ENCODE peak calls at places on chromosomes 2 and 18, in four cellular contexts. I is GM12878, P is K562, N is HL-60. L is an unnamed sample.

GRCh38 chr2:227460833-227461232 is 11.1 kb upstream of the AGFG1 start:
- DNase-seq in P (no peak), N (no peak), I (no peak), L (no peak)

GRCh38 chr18:50111398-50111797 is 83.5 kb downstream of the MYO5B start:
- DNase-seq in P (no peak), N (no peak), I (no peak), L (no peak)

GRCh38 chr2:44979581-44979980 is 29.7 kb downstream of the SIX2 start:
- DNase-seq in P (no peak), N (no peak), I (no peak), L (no peak)

GRCh38 chr2:239947361-239948045 is 77.6 kb downstream of the NDUFA10 start:
- DNase-seq in P (no peak), N (no peak), I (no peak), L (no peak)

GRCh38 chr18:23209031-23209430 is 73.7 kb downstream of the CABLES1 start:
- DNase-seq in I (no peak), P (no peak), N (no peak), L (no peak)

GRCh38 chr2:231241755-231242507 is 43.5 kb downstream of the ARMC9 start:
- DNase-seq in P (no peak), N (peak), I (no peak), L (no peak)

GRCh38 chr18:2655954-2656236 is 369 bp downstream of the SMCHD1 start:
- DNase-seq in N (no peak), P (peak), I (no peak), L (no peak)

GRCh38 chr2:74179063-74179865 is 585 bp upstream of the MOB1A start:
- DNase-seq in N (no peak), I (no peak), P (peak), L (no peak)

GRCh38 chr2:150517951-150518680 is 30.6 kb upstream of the RND3 start:
- DNase-seq in I (no peak), N (no peak), P (no peak), L (no peak)

GRCh38 chr2:238404406-238405216 is 22.1 kb upstream of the ASB1 start:
- DNase-seq in I (no peak), N (no peak), P (no peak), L (no peak)

GRCh38 chr18:80157708-80158343 is 48.8 kb downstream of the ADNP2 start:
- DNase-seq in P (peak), N (peak), I (peak), L (no peak)

GRCh38 chr18:63111549-63112402 is 207.8 kb downstream of the BCL2 start:
- DNase-seq in N (peak), I (no peak), P (no peak), L (no peak)

GRCh38 chr2:174492963-174493431 is 6.2 kb upstream of the GPR155 start:
- DNase-seq in N (peak), P (no peak), I (peak), L (peak)

GRCh38 chr2:210475726-210476125 is 833 bp downstream of the LANCL1 start:
- DNase-seq in I (no peak), N (no peak), P (no peak), L (no peak)

GRCh38 chr18:40662898-40663437 is 1292.1 kb upstream of the PIK3C3 start:
- DNase-seq in N (no peak), I (no peak), P (no peak), L (no peak)

GRCh38 chr18:11224166-11224565 is 74.8 kb upstream of the PIEZO2 start:
- DNase-seq in I (no peak), N (no peak), P (no peak), L (no peak)

GRCh38 chr18:2625217-2625616 is 30.3 kb upstream of the SMCHD1 start:
- DNase-seq in P (no peak), I (no peak), N (no peak), L (no peak)

GRCh38 chr2:237590272-237591020 is at the start of gene RAB17:
- DNase-seq in P (no peak), N (no peak), I (no peak), L (no peak)

GRCh38 chr2:179107179-179107541 is 57.2 kb upstream of the CCDC141 start:
- DNase-seq in P (no peak), N (no peak), I (no peak), L (no peak)

GRCh38 chr2:237874585-237875161 is 15.2 kb downstream of the RAMP1 start:
- DNase-seq in N (no peak), P (no peak), I (no peak), L (no peak)

GRCh38 chr2:28545590-28546195 is 49.8 kb downstream of the PLB1 start:
- DNase-seq in I (no peak), P (no peak), N (no peak), L (no peak)

GRCh38 chr2:127420039-127420864 is 2.0 kb downstream of the PROC start:
- DNase-seq in P (no peak), I (no peak), N (no peak), L (no peak)

GRCh38 chr2:16682431-16683130 is 16.9 kb upstream of the CYRIA start:
- DNase-seq in P (no peak), I (no peak), N (no peak), L (no peak)

GRCh38 chr2:197198890-197199289 is 111.7 kb downstream of the ANKRD44 start:
- DNase-seq in P (peak), N (peak), I (peak), L (peak)

GRCh38 chr2:69021027-69021426 is 8.0 kb downstream of the ANTXR1 start:
- DNase-seq in N (no peak), P (no peak), I (no peak), L (no peak)

GRCh38 chr2:42925742-42926437 is 133.5 kb upstream of the HAAO start:
- DNase-seq in P (no peak), I (no peak), N (no peak), L (no peak)

GRCh38 chr2:217993817-217994459 is 8.9 kb downstream of the TNS1 start:
- DNase-seq in N (peak), I (no peak), P (peak), L (peak)

GRCh38 chr2:19901201-19901457 is 654 bp downstream of the TTC32 start:
- DNase-seq in N (no peak), I (no peak), P (no peak), L (no peak)

DNA sequence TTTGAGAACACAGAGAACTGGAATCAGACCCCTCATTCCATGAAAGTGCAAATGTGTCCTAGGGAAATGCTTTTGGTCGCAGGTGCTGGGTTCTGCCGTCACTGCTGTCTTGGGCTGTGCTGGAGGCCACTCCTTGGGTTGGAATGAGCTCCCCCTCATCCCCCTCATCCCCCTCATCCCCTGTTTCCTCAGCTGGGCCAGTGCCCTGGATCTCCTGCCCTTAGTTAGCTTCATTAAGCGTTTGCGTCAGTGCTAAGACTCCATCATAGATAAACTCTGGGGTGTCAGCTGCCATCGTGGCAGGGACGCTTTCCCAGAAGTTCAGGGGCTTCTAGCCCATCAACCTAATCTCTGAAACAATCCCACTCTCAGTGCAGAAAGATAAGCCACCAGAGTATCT is 97.1 kb upstream of the ZNF516 start:
- DNase-seq in N (no peak), P (no peak), I (no peak), L (no peak)
- TF ChIP-seq SPI1 in N (no peak), P (no peak), I (no peak), L (no peak)

GRCh38 chr2:207163815-207164747 is 1.7 kb downstream of the KLF7 start:
- DNase-seq in N (no peak), I (no peak), P (no peak), L (no peak)
- TF ChIP-seq SPI1 in N (no peak), I (no peak), P (no peak), L (no peak)

GRCh38 chr2:119434664-119435063 is 3.0 kb downstream of the TMEM37 start:
- DNase-seq in N (no peak), P (no peak), I (no peak), L (no peak)

GRCh38 chr2:119436993-119437772 is 5.5 kb downstream of the TMEM37 start:
- DNase-seq in P (no peak), N (no peak), I (no peak), L (no peak)

GRCh38 chr2:119433636-119434327 is 2.1 kb downstream of the TMEM37 start:
- DNase-seq in I (no peak), N (no peak), P (no peak), L (no peak)

GRCh38 chr2:119435148-119435952 is 3.7 kb downstream of the TMEM37 start:
- DNase-seq in I (no peak), P (no peak), N (no peak), L (no peak)

GRCh38 chr2:119435953-119436297 is 4.3 kb downstream of the TMEM37 start:
- DNase-seq in P (no peak), N (no peak), I (no peak), L (no peak)
- TF ChIP-seq SPI1 in P (no peak), N (no peak), I (no peak), L (no peak)

GRCh38 chr2:7060602-7061435 is 143.6 kb downstream of the RNF144A start:
- DNase-seq in P (no peak), I (no peak), N (no peak), L (no peak)
- TF ChIP-seq SPI1 in P (no peak), I (no peak), N (no peak), L (no peak)

L was measured in GM12891.